ENCODE peak calls at places on chromosome 1, in five cellular contexts. K, J, U, O and S are unnamed samples.

GRCh38 chr1:230090194-230090711 is 23.2 kb downstream of the GALNT2 start:
- DNase-seq in K (no peak), J (peak), U (peak), O (no peak), S (no peak)

GRCh38 chr1:22317231-22317919 is 134.3 kb upstream of the ZBTB40 start:
- DNase-seq in K (no peak), J (peak), U (no peak), O (no peak), S (peak)

GRCh38 chr1:26530898-26531598 is 1.5 kb downstream of the RPS6KA1 start:
- DNase-seq in K (peak), J (no peak), U (no peak), O (no peak), S (peak)

GRCh38 chr1:160074865-160075264 is 4.9 kb upstream of the KCNJ10 start:
- DNase-seq in K (no peak), J (no peak), U (no peak), O (no peak), S (no peak)

GRCh38 chr1:223848536-223848935 is 2.8 kb upstream of the TP53BP2 start:
- DNase-seq in K (no peak), J (no peak), U (no peak), O (no peak), S (no peak)

GRCh38 chr1:222644649-222645005 is 26.7 kb downstream of the MIA3 start:
- DNase-seq in K (no peak), J (no peak), U (no peak), O (no peak), S (peak)

GRCh38 chr1:27603320-27603961 is 503 bp downstream of the AHDC1 start:
- DNase-seq in K (peak), J (peak), U (no peak), O (no peak), S (peak)

GRCh38 chr1:180428782-180429695 is 73.3 kb downstream of the ACBD6 start:
- DNase-seq in K (no peak), J (no peak), U (no peak), O (no peak), S (no peak)

GRCh38 chr1:235468970-235469369 is 35.3 kb downstream of the B3GALNT2 start:
- DNase-seq in K (no peak), J (peak), U (peak), O (no peak), S (peak)

GRCh38 chr1:16032388-16033100 is 10.7 kb downstream of the CLCNKA start:
- DNase-seq in K (peak), J (peak), U (peak), O (peak), S (peak)

GRCh38 chr1:179129702-179130473 is 48.0 kb downstream of the TOR3A start:
- DNase-seq in K (no peak), J (peak), U (no peak), O (no peak), S (peak)

GRCh38 chr1:151888972-151889570 is 20.2 kb downstream of the THEM4 start:
- DNase-seq in K (no peak), J (peak), U (no peak), O (no peak), S (peak)

GRCh38 chr1:236953161-236953560 is 51.1 kb downstream of the MT1HL1 start:
- DNase-seq in K (no peak), J (no peak), U (no peak), O (no peak), S (no peak)

GRCh38 chr1:19750101-19750881 is 49.4 kb downstream of the TMCO4 start:
- DNase-seq in K (no peak), J (peak), U (no peak), O (no peak), S (peak)

GRCh38 chr1:54811066-54811465 is 9.9 kb upstream of the TTC22 start:
- DNase-seq in K (peak), J (no peak), U (no peak), O (no peak), S (no peak)

GRCh38 chr1:53077599-53077965 is 15.6 kb downstream of the PODN start:
- DNase-seq in K (no peak), J (no peak), U (no peak), O (no peak), S (no peak)

GRCh38 chr1:22420456-22421053 is 31.1 kb upstream of the ZBTB40 start:
- DNase-seq in K (peak), J (peak), U (peak), O (peak), S (peak)

GRCh38 chr1:16348414-16349182 is 3.7 kb downstream of the FBXO42 start:
- DNase-seq in K (no peak), J (peak), U (peak), O (no peak), S (peak)

GRCh38 chr1:28374297-28374696 is 4.8 kb downstream of the PHACTR4 start:
- DNase-seq in K (no peak), J (no peak), U (no peak), O (no peak), S (no peak)

GRCh38 chr1:200041337-200042118 is 14.0 kb downstream of the NR5A2 start:
- DNase-seq in K (no peak), J (peak), U (no peak), O (no peak), S (no peak)

GRCh38 chr1:50959303-50959912 is 659 bp downstream of the FAF1 start:
- DNase-seq in K (no peak), J (peak), U (peak), O (peak), S (peak)

GRCh38 chr1:180151508-180151907 is 3.2 kb upstream of the QSOX1 start:
- DNase-seq in K (no peak), J (peak), U (peak), O (no peak), S (peak)

GRCh38 chr1:29186707-29187106 is 5.0 kb upstream of the SRSF4 start:
- DNase-seq in K (no peak), J (no peak), U (no peak), O (no peak), S (no peak)

GRCh38 chr1:186046437-186047233 is 312.4 kb downstream of the HMCN1 start:
- DNase-seq in K (no peak), J (no peak), U (no peak), O (no peak), S (no peak)

GRCh38 chr1:15260418-15261154 is 13.6 kb downstream of the FHAD1 start:
- DNase-seq in K (no peak), J (peak), U (peak), O (no peak), S (peak)